ENCODE peak calls at places on chromosomes 13 and 19, in eight cellular contexts. One of them, this sample, is unnamed.
A peak's percentile ranks its signal among the peaks of the same experiment; 100 is the strongest.

GRCh38 chr19:16659464-16659831 is 496 bp downstream of the SMIM7 start:
- DNase-seq in HS-5: no peak
- DNase-seq in stimulated activated CD8-positive, alpha-beta memory T cell treated with anti-CD3 and anti-CD28 coated beads, Interleukin-15, amount 100 ng/mL, for 4 hours: no peak
- DNase-seq in amniotic stem cell: no peak
- DNase-seq in Caki2: no peak
- DNase-seq in hepatic stellate cell: no peak
- DNase-seq in NCI-H748 treated with DMSO at 0.1 percent for 48 hours: no peak
- DNase-seq in dorsolateral prefrontal cortex: peak; percentile 33
- DNase-seq in this sample: no peak

GRCh38 chr13:31742102-31742695 is 2.9 kb downstream of the RXFP2 start:
- DNase-seq in HS-5: no peak
- DNase-seq in stimulated activated CD8-positive, alpha-beta memory T cell treated with anti-CD3 and anti-CD28 coated beads, Interleukin-15, amount 100 ng/mL, for 4 hours: peak; percentile 46
- DNase-seq in amniotic stem cell: peak; percentile 48
- DNase-seq in Caki2: peak; percentile 30
- DNase-seq in hepatic stellate cell: peak; percentile 23
- DNase-seq in NCI-H748 treated with DMSO at 0.1 percent for 48 hours: peak; percentile 78
- DNase-seq in dorsolateral prefrontal cortex: peak; percentile 65
- DNase-seq in this sample: peak; percentile 50

GRCh38 chr19:6023936-6024335 is 46.0 kb upstream of the RANBP3 start:
- DNase-seq in HS-5: no peak
- DNase-seq in stimulated activated CD8-positive, alpha-beta memory T cell treated with anti-CD3 and anti-CD28 coated beads, Interleukin-15, amount 100 ng/mL, for 4 hours: no peak
- DNase-seq in amniotic stem cell: no peak
- DNase-seq in Caki2: no peak
- DNase-seq in hepatic stellate cell: no peak
- DNase-seq in NCI-H748 treated with DMSO at 0.1 percent for 48 hours: no peak
- DNase-seq in dorsolateral prefrontal cortex: no peak
- DNase-seq in this sample: no peak

GRCh38 chr13:33284916-33285315 is 639 bp downstream of the STARD13 start:
- DNase-seq in HS-5: no peak
- DNase-seq in stimulated activated CD8-positive, alpha-beta memory T cell treated with anti-CD3 and anti-CD28 coated beads, Interleukin-15, amount 100 ng/mL, for 4 hours: no peak
- DNase-seq in amniotic stem cell: no peak
- DNase-seq in Caki2: no peak
- DNase-seq in hepatic stellate cell: no peak
- DNase-seq in NCI-H748 treated with DMSO at 0.1 percent for 48 hours: no peak
- DNase-seq in dorsolateral prefrontal cortex: no peak
- DNase-seq in this sample: no peak

GRCh38 chr13:59587030-59587429 is 576.7 kb downstream of the DIAPH3 start:
- DNase-seq in HS-5: no peak
- DNase-seq in stimulated activated CD8-positive, alpha-beta memory T cell treated with anti-CD3 and anti-CD28 coated beads, Interleukin-15, amount 100 ng/mL, for 4 hours: no peak
- DNase-seq in amniotic stem cell: no peak
- DNase-seq in Caki2: no peak
- DNase-seq in hepatic stellate cell: no peak
- DNase-seq in NCI-H748 treated with DMSO at 0.1 percent for 48 hours: no peak
- DNase-seq in dorsolateral prefrontal cortex: no peak
- DNase-seq in this sample: no peak

GRCh38 chr19:38663957-38664502 is 16.6 kb downstream of the ACTN4 start:
- DNase-seq in HS-5: no peak
- DNase-seq in stimulated activated CD8-positive, alpha-beta memory T cell treated with anti-CD3 and anti-CD28 coated beads, Interleukin-15, amount 100 ng/mL, for 4 hours: no peak
- DNase-seq in amniotic stem cell: no peak
- DNase-seq in Caki2: no peak
- DNase-seq in hepatic stellate cell: no peak
- DNase-seq in NCI-H748 treated with DMSO at 0.1 percent for 48 hours: no peak
- DNase-seq in dorsolateral prefrontal cortex: peak; percentile 71
- DNase-seq in this sample: no peak

GRCh38 chr19:12112701-12113100 is 27.4 kb downstream of the ZNF20 start:
- DNase-seq in HS-5: no peak
- DNase-seq in stimulated activated CD8-positive, alpha-beta memory T cell treated with anti-CD3 and anti-CD28 coated beads, Interleukin-15, amount 100 ng/mL, for 4 hours: no peak
- DNase-seq in amniotic stem cell: no peak
- DNase-seq in Caki2: no peak
- DNase-seq in hepatic stellate cell: no peak
- DNase-seq in NCI-H748 treated with DMSO at 0.1 percent for 48 hours: no peak
- DNase-seq in dorsolateral prefrontal cortex: no peak
- DNase-seq in this sample: no peak

GRCh38 chr19:51715850-51716249 is 7.9 kb downstream of the HAS1 start:
- DNase-seq in HS-5: no peak
- DNase-seq in stimulated activated CD8-positive, alpha-beta memory T cell treated with anti-CD3 and anti-CD28 coated beads, Interleukin-15, amount 100 ng/mL, for 4 hours: no peak
- DNase-seq in amniotic stem cell: no peak
- DNase-seq in Caki2: no peak
- DNase-seq in hepatic stellate cell: no peak
- DNase-seq in NCI-H748 treated with DMSO at 0.1 percent for 48 hours: no peak
- DNase-seq in dorsolateral prefrontal cortex: no peak
- DNase-seq in this sample: no peak

GRCh38 chr13:42996584-42996983 is 4.5 kb upstream of the EPSTI1 start:
- DNase-seq in HS-5: peak; percentile 76
- DNase-seq in stimulated activated CD8-positive, alpha-beta memory T cell treated with anti-CD3 and anti-CD28 coated beads, Interleukin-15, amount 100 ng/mL, for 4 hours: no peak
- DNase-seq in amniotic stem cell: peak; percentile 37
- DNase-seq in Caki2: no peak
- DNase-seq in hepatic stellate cell: peak; percentile 66
- DNase-seq in NCI-H748 treated with DMSO at 0.1 percent for 48 hours: no peak
- DNase-seq in dorsolateral prefrontal cortex: no peak
- DNase-seq in this sample: peak; percentile 40

GRCh38 chr13:105914637-105915036 is 620.8 kb downstream of the EFNB2 start:
- DNase-seq in HS-5: peak; percentile 18
- DNase-seq in stimulated activated CD8-positive, alpha-beta memory T cell treated with anti-CD3 and anti-CD28 coated beads, Interleukin-15, amount 100 ng/mL, for 4 hours: no peak
- DNase-seq in amniotic stem cell: no peak
- DNase-seq in Caki2: no peak
- DNase-seq in hepatic stellate cell: no peak
- DNase-seq in NCI-H748 treated with DMSO at 0.1 percent for 48 hours: no peak
- DNase-seq in dorsolateral prefrontal cortex: no peak
- DNase-seq in this sample: no peak

GRCh38 chr19:4910594-4911273 is 1.4 kb downstream of the UHRF1 start:
- DNase-seq in HS-5: peak; percentile 61
- DNase-seq in stimulated activated CD8-positive, alpha-beta memory T cell treated with anti-CD3 and anti-CD28 coated beads, Interleukin-15, amount 100 ng/mL, for 4 hours: no peak
- DNase-seq in amniotic stem cell: peak; percentile 41
- DNase-seq in Caki2: peak; percentile 47
- DNase-seq in hepatic stellate cell: peak; percentile 69
- DNase-seq in NCI-H748 treated with DMSO at 0.1 percent for 48 hours: no peak
- DNase-seq in dorsolateral prefrontal cortex: peak; percentile 38
- DNase-seq in this sample: peak; percentile 15

GRCh38 chr13:114146173-114146572 is 13.8 kb upstream of the RASA3 start:
- DNase-seq in HS-5: no peak
- DNase-seq in stimulated activated CD8-positive, alpha-beta memory T cell treated with anti-CD3 and anti-CD28 coated beads, Interleukin-15, amount 100 ng/mL, for 4 hours: no peak
- DNase-seq in amniotic stem cell: no peak
- DNase-seq in Caki2: no peak
- DNase-seq in hepatic stellate cell: no peak
- DNase-seq in NCI-H748 treated with DMSO at 0.1 percent for 48 hours: no peak
- DNase-seq in dorsolateral prefrontal cortex: no peak
- DNase-seq in this sample: no peak

GRCh38 chr19:43651758-43652545 is 12.3 kb upstream of the CADM4 start:
- DNase-seq in HS-5: no peak
- DNase-seq in stimulated activated CD8-positive, alpha-beta memory T cell treated with anti-CD3 and anti-CD28 coated beads, Interleukin-15, amount 100 ng/mL, for 4 hours: no peak
- DNase-seq in amniotic stem cell: no peak
- DNase-seq in Caki2: peak; percentile 63
- DNase-seq in hepatic stellate cell: peak; percentile 75
- DNase-seq in NCI-H748 treated with DMSO at 0.1 percent for 48 hours: peak; percentile 33
- DNase-seq in dorsolateral prefrontal cortex: peak; percentile 76
- DNase-seq in this sample: peak; percentile 69

GRCh38 chr13:25371608-25372274 is at the start of gene ATP8A2:
- DNase-seq in HS-5: no peak
- DNase-seq in stimulated activated CD8-positive, alpha-beta memory T cell treated with anti-CD3 and anti-CD28 coated beads, Interleukin-15, amount 100 ng/mL, for 4 hours: no peak
- DNase-seq in amniotic stem cell: no peak
- DNase-seq in Caki2: no peak
- DNase-seq in hepatic stellate cell: no peak
- DNase-seq in NCI-H748 treated with DMSO at 0.1 percent for 48 hours: peak; percentile 50
- DNase-seq in dorsolateral prefrontal cortex: no peak
- DNase-seq in this sample: peak; percentile 3

GRCh38 chr13:113803409-113804016 is 44.5 kb downstream of the TMEM255B start:
- DNase-seq in HS-5: no peak
- DNase-seq in stimulated activated CD8-positive, alpha-beta memory T cell treated with anti-CD3 and anti-CD28 coated beads, Interleukin-15, amount 100 ng/mL, for 4 hours: no peak
- DNase-seq in amniotic stem cell: no peak
- DNase-seq in Caki2: no peak
- DNase-seq in hepatic stellate cell: no peak
- DNase-seq in NCI-H748 treated with DMSO at 0.1 percent for 48 hours: no peak
- DNase-seq in dorsolateral prefrontal cortex: no peak
- DNase-seq in this sample: no peak

GRCh38 chr13:98239156-98240076 is 62.3 kb upstream of the RNF113B start:
- DNase-seq in HS-5: no peak
- DNase-seq in stimulated activated CD8-positive, alpha-beta memory T cell treated with anti-CD3 and anti-CD28 coated beads, Interleukin-15, amount 100 ng/mL, for 4 hours: no peak
- DNase-seq in amniotic stem cell: no peak
- DNase-seq in Caki2: peak; percentile 74
- DNase-seq in hepatic stellate cell: no peak
- DNase-seq in NCI-H748 treated with DMSO at 0.1 percent for 48 hours: peak; percentile 19
- DNase-seq in dorsolateral prefrontal cortex: no peak
- DNase-seq in this sample: peak; percentile 21

GRCh38 chr19:57947088-57947418 is 453 bp downstream of the ZNF256 start:
- DNase-seq in HS-5: no peak
- DNase-seq in stimulated activated CD8-positive, alpha-beta memory T cell treated with anti-CD3 and anti-CD28 coated beads, Interleukin-15, amount 100 ng/mL, for 4 hours: no peak
- DNase-seq in amniotic stem cell: no peak
- DNase-seq in Caki2: no peak
- DNase-seq in hepatic stellate cell: no peak
- DNase-seq in NCI-H748 treated with DMSO at 0.1 percent for 48 hours: no peak
- DNase-seq in dorsolateral prefrontal cortex: no peak
- DNase-seq in this sample: no peak

GRCh38 chr19:51016798-51017683 is 2.5 kb downstream of the KLK10 start:
- DNase-seq in HS-5: no peak
- DNase-seq in stimulated activated CD8-positive, alpha-beta memory T cell treated with anti-CD3 and anti-CD28 coated beads, Interleukin-15, amount 100 ng/mL, for 4 hours: peak; percentile 5
- DNase-seq in amniotic stem cell: no peak
- DNase-seq in Caki2: peak; percentile 41
- DNase-seq in hepatic stellate cell: peak; percentile 36
- DNase-seq in NCI-H748 treated with DMSO at 0.1 percent for 48 hours: peak; percentile 29
- DNase-seq in dorsolateral prefrontal cortex: peak; percentile 79
- DNase-seq in this sample: peak; percentile 49

GRCh38 chr13:54536112-54536511 is 1507.5 kb downstream of the OLFM4 start:
- DNase-seq in HS-5: no peak
- DNase-seq in stimulated activated CD8-positive, alpha-beta memory T cell treated with anti-CD3 and anti-CD28 coated beads, Interleukin-15, amount 100 ng/mL, for 4 hours: no peak
- DNase-seq in amniotic stem cell: no peak
- DNase-seq in Caki2: peak; percentile 22
- DNase-seq in hepatic stellate cell: no peak
- DNase-seq in NCI-H748 treated with DMSO at 0.1 percent for 48 hours: no peak
- DNase-seq in dorsolateral prefrontal cortex: no peak
- DNase-seq in this sample: peak; percentile 31

GRCh38 chr19:38057954-38058690 is 151.1 kb downstream of the SIPA1L3 start:
- DNase-seq in HS-5: no peak
- DNase-seq in stimulated activated CD8-positive, alpha-beta memory T cell treated with anti-CD3 and anti-CD28 coated beads, Interleukin-15, amount 100 ng/mL, for 4 hours: no peak
- DNase-seq in amniotic stem cell: no peak
- DNase-seq in Caki2: peak; percentile 42
- DNase-seq in hepatic stellate cell: no peak
- DNase-seq in NCI-H748 treated with DMSO at 0.1 percent for 48 hours: peak; percentile 93
- DNase-seq in dorsolateral prefrontal cortex: no peak
- DNase-seq in this sample: no peak

GRCh38 chr13:49641810-49642291 is 13.5 kb downstream of the ARL11 start:
- DNase-seq in HS-5: peak; percentile 28
- DNase-seq in stimulated activated CD8-positive, alpha-beta memory T cell treated with anti-CD3 and anti-CD28 coated beads, Interleukin-15, amount 100 ng/mL, for 4 hours: no peak
- DNase-seq in amniotic stem cell: peak; percentile 42
- DNase-seq in Caki2: no peak
- DNase-seq in hepatic stellate cell: peak; percentile 49
- DNase-seq in NCI-H748 treated with DMSO at 0.1 percent for 48 hours: no peak
- DNase-seq in dorsolateral prefrontal cortex: no peak
- DNase-seq in this sample: no peak

GRCh38 chr19:12913871-12914690 is 5.0 kb downstream of the SYCE2 start:
- DNase-seq in HS-5: no peak
- DNase-seq in stimulated activated CD8-positive, alpha-beta memory T cell treated with anti-CD3 and anti-CD28 coated beads, Interleukin-15, amount 100 ng/mL, for 4 hours: peak; percentile 25
- DNase-seq in amniotic stem cell: no peak
- DNase-seq in Caki2: no peak
- DNase-seq in hepatic stellate cell: no peak
- DNase-seq in NCI-H748 treated with DMSO at 0.1 percent for 48 hours: no peak
- DNase-seq in dorsolateral prefrontal cortex: no peak
- DNase-seq in this sample: no peak

GRCh38 chr19:19860756-19861390 is 4.8 kb upstream of the ZNF253 start:
- DNase-seq in HS-5: no peak
- DNase-seq in stimulated activated CD8-positive, alpha-beta memory T cell treated with anti-CD3 and anti-CD28 coated beads, Interleukin-15, amount 100 ng/mL, for 4 hours: peak; percentile 28
- DNase-seq in amniotic stem cell: no peak
- DNase-seq in Caki2: no peak
- DNase-seq in hepatic stellate cell: no peak
- DNase-seq in NCI-H748 treated with DMSO at 0.1 percent for 48 hours: no peak
- DNase-seq in dorsolateral prefrontal cortex: no peak
- DNase-seq in this sample: no peak

GRCh38 chr13:43200736-43201135 is 177.3 kb downstream of the DNAJC15 start:
- DNase-seq in HS-5: no peak
- DNase-seq in stimulated activated CD8-positive, alpha-beta memory T cell treated with anti-CD3 and anti-CD28 coated beads, Interleukin-15, amount 100 ng/mL, for 4 hours: no peak
- DNase-seq in amniotic stem cell: no peak
- DNase-seq in Caki2: no peak
- DNase-seq in hepatic stellate cell: no peak
- DNase-seq in NCI-H748 treated with DMSO at 0.1 percent for 48 hours: no peak
- DNase-seq in dorsolateral prefrontal cortex: no peak
- DNase-seq in this sample: no peak

GRCh38 chr13:112067871-112068305 is 939 bp downstream of the SOX1 start:
- DNase-seq in HS-5: no peak
- DNase-seq in stimulated activated CD8-positive, alpha-beta memory T cell treated with anti-CD3 and anti-CD28 coated beads, Interleukin-15, amount 100 ng/mL, for 4 hours: no peak
- DNase-seq in amniotic stem cell: no peak
- DNase-seq in Caki2: no peak
- DNase-seq in hepatic stellate cell: no peak
- DNase-seq in NCI-H748 treated with DMSO at 0.1 percent for 48 hours: peak; percentile 49
- DNase-seq in dorsolateral prefrontal cortex: no peak
- DNase-seq in this sample: no peak